ENCODE peak calls at places on chromosomes 4 and X, in nine cellular contexts. One of them, this sample, is unnamed.

GRCh38 chrX:16222123-16222522 is 54.8 kb downstream of the MAGEB17 start:
- DNase-seq in breast epithelium: no peak
- DNase-seq in OCI-LY7: no peak
- DNase-seq in tibial artery: no peak
- DNase-seq in BJ: peak; percentile 17
- DNase-seq in astrocyte of the cerebellum: no peak
- DNase-seq in endodermal cell: no peak
- DNase-seq in pancreas: no peak
- DNase-seq in AG04449: peak; percentile 65
- DNase-seq in this sample: no peak

GRCh38 chr4:141899103-141899502 is 262.7 kb downstream of the IL15 start:
- DNase-seq in breast epithelium: no peak
- DNase-seq in OCI-LY7: no peak
- DNase-seq in tibial artery: no peak
- DNase-seq in BJ: no peak
- DNase-seq in astrocyte of the cerebellum: no peak
- DNase-seq in endodermal cell: no peak
- DNase-seq in pancreas: no peak
- DNase-seq in AG04449: no peak
- DNase-seq in this sample: no peak

GRCh38 chr4:168553714-168554370 is 57.0 kb downstream of the PALLD start:
- DNase-seq in breast epithelium: no peak
- DNase-seq in OCI-LY7: no peak
- DNase-seq in tibial artery: no peak
- DNase-seq in BJ: no peak
- DNase-seq in astrocyte of the cerebellum: no peak
- DNase-seq in endodermal cell: no peak
- DNase-seq in pancreas: no peak
- DNase-seq in AG04449: no peak
- DNase-seq in this sample: no peak

GRCh38 chr4:1722551-1723071 is 1.3 kb downstream of the TACC3 start:
- DNase-seq in breast epithelium: no peak
- DNase-seq in OCI-LY7: no peak
- DNase-seq in tibial artery: peak; percentile 20
- DNase-seq in BJ: no peak
- DNase-seq in astrocyte of the cerebellum: no peak
- DNase-seq in endodermal cell: no peak
- DNase-seq in pancreas: no peak
- DNase-seq in AG04449: no peak
- DNase-seq in this sample: peak; percentile 27

GRCh38 chrX:71941771-71942170 is 31.1 kb downstream of the NHSL2 start:
- DNase-seq in breast epithelium: no peak
- DNase-seq in OCI-LY7: no peak
- DNase-seq in tibial artery: peak; percentile 58
- DNase-seq in BJ: no peak
- DNase-seq in astrocyte of the cerebellum: peak; percentile 27
- DNase-seq in endodermal cell: peak; percentile 66
- DNase-seq in pancreas: no peak
- DNase-seq in AG04449: no peak
- DNase-seq in this sample: no peak

GRCh38 chrX:51737062-51737461 is 6.2 kb upstream of the GSPT2 start:
- DNase-seq in breast epithelium: no peak
- DNase-seq in OCI-LY7: no peak
- DNase-seq in tibial artery: no peak
- DNase-seq in BJ: no peak
- DNase-seq in astrocyte of the cerebellum: no peak
- DNase-seq in endodermal cell: no peak
- DNase-seq in pancreas: no peak
- DNase-seq in AG04449: no peak
- DNase-seq in this sample: peak; percentile 5

GRCh38 chr4:99763635-99764101 is 53.0 kb upstream of the DAPP1 start:
- DNase-seq in breast epithelium: no peak
- DNase-seq in OCI-LY7: no peak
- DNase-seq in tibial artery: peak; percentile 48
- DNase-seq in BJ: peak; percentile 50
- DNase-seq in astrocyte of the cerebellum: peak; percentile 92
- DNase-seq in endodermal cell: no peak
- DNase-seq in pancreas: peak; percentile 70
- DNase-seq in AG04449: peak; percentile 70
- DNase-seq in this sample: peak; percentile 16

GRCh38 chr4:2262145-2262943 is 435 bp upstream of the MXD4 start:
- DNase-seq in breast epithelium: peak; percentile 100
- DNase-seq in OCI-LY7: peak; percentile 100
- DNase-seq in tibial artery: peak; percentile 100
- DNase-seq in BJ: peak; percentile 96
- DNase-seq in astrocyte of the cerebellum: peak; percentile 99
- DNase-seq in endodermal cell: peak; percentile 100
- DNase-seq in pancreas: peak; percentile 99
- DNase-seq in AG04449: peak; percentile 96
- DNase-seq in this sample: peak; percentile 100

GRCh38 chr4:134740290-134740689 is 538.7 kb upstream of the PABPC4L start:
- DNase-seq in breast epithelium: no peak
- DNase-seq in OCI-LY7: peak; percentile 3
- DNase-seq in tibial artery: no peak
- DNase-seq in BJ: no peak
- DNase-seq in astrocyte of the cerebellum: no peak
- DNase-seq in endodermal cell: no peak
- DNase-seq in pancreas: no peak
- DNase-seq in AG04449: no peak
- DNase-seq in this sample: peak; percentile 4

GRCh38 chrX:120274958-120275357 is 24.3 kb downstream of the ZBTB33 start:
- DNase-seq in breast epithelium: no peak
- DNase-seq in OCI-LY7: no peak
- DNase-seq in tibial artery: no peak
- DNase-seq in BJ: no peak
- DNase-seq in astrocyte of the cerebellum: no peak
- DNase-seq in endodermal cell: peak; percentile 61
- DNase-seq in pancreas: no peak
- DNase-seq in AG04449: no peak
- DNase-seq in this sample: no peak

GRCh38 chr4:56662782-56663468 is 18.2 kb downstream of the HOPX start:
- DNase-seq in breast epithelium: no peak
- DNase-seq in OCI-LY7: no peak
- DNase-seq in tibial artery: no peak
- DNase-seq in BJ: no peak
- DNase-seq in astrocyte of the cerebellum: no peak
- DNase-seq in endodermal cell: peak; percentile 47
- DNase-seq in pancreas: no peak
- DNase-seq in AG04449: no peak
- DNase-seq in this sample: no peak

GRCh38 chr4:56671860-56672259 is 9.2 kb downstream of the HOPX start:
- DNase-seq in breast epithelium: no peak
- DNase-seq in OCI-LY7: no peak
- DNase-seq in tibial artery: no peak
- DNase-seq in BJ: no peak
- DNase-seq in astrocyte of the cerebellum: no peak
- DNase-seq in endodermal cell: no peak
- DNase-seq in pancreas: no peak
- DNase-seq in AG04449: no peak
- DNase-seq in this sample: no peak

GRCh38 chr4:56666279-56666678 is 14.8 kb downstream of the HOPX start:
- DNase-seq in breast epithelium: no peak
- DNase-seq in OCI-LY7: no peak
- DNase-seq in tibial artery: no peak
- DNase-seq in BJ: no peak
- DNase-seq in astrocyte of the cerebellum: no peak
- DNase-seq in endodermal cell: no peak
- DNase-seq in pancreas: no peak
- DNase-seq in AG04449: no peak
- DNase-seq in this sample: no peak

GRCh38 chr4:56671373-56671772 is 9.7 kb downstream of the HOPX start:
- DNase-seq in breast epithelium: no peak
- DNase-seq in OCI-LY7: no peak
- DNase-seq in tibial artery: no peak
- DNase-seq in BJ: no peak
- DNase-seq in astrocyte of the cerebellum: no peak
- DNase-seq in endodermal cell: no peak
- DNase-seq in pancreas: no peak
- DNase-seq in AG04449: no peak
- DNase-seq in this sample: no peak

DNA sequence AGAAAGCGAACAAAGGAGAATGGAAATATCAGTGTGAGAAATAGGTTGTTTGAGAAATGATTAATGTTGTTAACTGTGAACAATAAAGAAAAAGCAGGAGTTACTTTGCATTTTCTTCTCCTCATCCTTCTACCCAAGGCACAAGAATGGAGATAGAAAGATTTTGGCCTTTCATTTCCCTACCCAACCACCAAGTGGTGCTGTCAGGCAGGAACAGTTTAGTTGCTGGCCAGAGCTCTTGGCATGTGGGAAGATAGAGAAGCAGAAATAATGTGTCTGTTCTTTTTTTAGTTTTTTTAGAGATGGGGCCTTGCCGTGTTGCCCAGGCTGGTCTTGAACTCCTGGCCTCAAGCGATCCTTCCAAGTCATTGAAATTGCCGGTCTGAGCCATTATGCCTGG is 12.8 kb downstream of the HOPX start:
- DNase-seq in breast epithelium: no peak
- DNase-seq in OCI-LY7: peak; percentile 56
- DNase-seq in tibial artery: no peak
- DNase-seq in BJ: no peak
- DNase-seq in astrocyte of the cerebellum: no peak
- DNase-seq in endodermal cell: peak; percentile 75
- DNase-seq in pancreas: no peak
- DNase-seq in AG04449: no peak
- DNase-seq in this sample: no peak
- TF ChIP-seq CTCF in breast epithelium: no peak
- TF ChIP-seq CTCF in OCI-LY7: peak; percentile 80
- TF ChIP-seq CTCF in tibial artery: no peak
- TF ChIP-seq CTCF in BJ: peak; percentile 22
- TF ChIP-seq CTCF in astrocyte of the cerebellum: peak; percentile 14
- TF ChIP-seq CTCF in endodermal cell: peak; percentile 89
- TF ChIP-seq CTCF in pancreas: no peak
- TF ChIP-seq CTCF in AG04449: peak; percentile 3
- TF ChIP-seq CTCF in this sample: peak; percentile 8

DNA sequence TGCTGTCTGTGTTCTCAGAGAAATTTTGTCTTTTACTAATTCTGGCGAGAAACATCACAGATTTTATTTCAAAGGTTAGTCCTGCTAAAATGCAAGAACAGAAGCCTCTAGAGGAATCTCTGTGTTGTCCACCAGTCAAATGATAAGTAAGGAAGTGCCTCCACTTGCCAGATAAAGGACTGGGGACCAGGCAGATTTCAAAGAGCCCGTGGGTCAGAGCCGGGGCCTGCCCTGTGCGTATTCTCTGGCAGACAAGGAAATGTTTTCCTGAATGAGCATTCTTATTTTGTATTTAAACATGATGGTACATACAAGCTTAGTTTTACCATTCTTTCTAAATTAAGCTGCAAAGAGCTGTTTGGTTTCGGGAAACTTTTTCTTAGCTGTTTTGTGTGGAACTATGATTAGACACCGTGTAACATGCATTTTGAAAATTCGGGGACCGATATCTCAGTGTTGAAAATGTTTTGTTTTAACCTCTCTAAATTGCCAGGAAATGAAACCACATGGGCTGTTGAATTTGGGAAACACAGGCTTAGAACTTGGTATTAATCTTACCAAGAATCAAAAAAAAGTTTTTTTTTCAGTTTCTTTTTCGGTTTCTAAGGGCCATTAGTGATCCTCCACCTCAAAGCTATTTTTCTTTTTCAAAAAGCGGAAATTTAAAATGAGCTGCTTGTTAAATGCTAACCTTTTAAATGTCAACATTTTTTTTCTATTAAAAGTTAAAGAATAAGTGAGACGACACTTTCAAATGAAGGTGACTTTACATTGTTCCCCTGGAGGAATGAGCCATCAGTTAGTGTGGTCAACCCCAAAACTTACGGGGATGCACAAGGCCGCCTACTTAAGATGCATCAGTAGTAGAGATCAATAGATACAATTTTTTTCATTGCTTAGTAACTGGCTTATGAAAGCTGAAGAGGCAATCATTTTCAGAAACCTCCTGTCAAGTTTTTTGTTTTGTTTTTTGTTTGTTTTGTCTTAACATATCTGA is 89.6 kb upstream of the MTM1 start:
- DNase-seq in breast epithelium: no peak
- DNase-seq in OCI-LY7: no peak
- DNase-seq in tibial artery: no peak
- DNase-seq in BJ: no peak
- DNase-seq in astrocyte of the cerebellum: no peak
- DNase-seq in endodermal cell: no peak
- DNase-seq in pancreas: no peak
- DNase-seq in AG04449: no peak
- DNase-seq in this sample: no peak
- H3K4me3 ChIP-seq in breast epithelium: no peak overlapping the region
- H3K4me3 ChIP-seq in OCI-LY7: no peak overlapping the region
- H3K4me3 ChIP-seq in tibial artery: no peak overlapping the region
- H3K4me3 ChIP-seq in BJ: no peak overlapping the region
- H3K4me3 ChIP-seq in astrocyte of the cerebellum: no peak overlapping the region
- H3K4me3 ChIP-seq in endodermal cell: no peak overlapping the region
- H3K4me3 ChIP-seq in pancreas: no peak overlapping the region
- H3K4me3 ChIP-seq in AG04449: no peak overlapping the region
- H3K4me3 ChIP-seq in this sample: no peak overlapping the region

GRCh38 chr4:6262176-6262575 is 7.5 kb upstream of the WFS1 start:
- DNase-seq in breast epithelium: no peak
- DNase-seq in OCI-LY7: no peak
- DNase-seq in tibial artery: no peak
- DNase-seq in BJ: no peak
- DNase-seq in astrocyte of the cerebellum: no peak
- DNase-seq in endodermal cell: no peak
- DNase-seq in pancreas: no peak
- DNase-seq in AG04449: no peak
- DNase-seq in this sample: no peak

GRCh38 chr4:6265546-6265945 is 4.1 kb upstream of the WFS1 start:
- DNase-seq in breast epithelium: no peak
- DNase-seq in OCI-LY7: no peak
- DNase-seq in tibial artery: no peak
- DNase-seq in BJ: no peak
- DNase-seq in astrocyte of the cerebellum: no peak
- DNase-seq in endodermal cell: no peak
- DNase-seq in pancreas: no peak
- DNase-seq in AG04449: no peak
- DNase-seq in this sample: no peak

GRCh38 chr4:6262847-6263487 is 6.7 kb upstream of the WFS1 start:
- DNase-seq in breast epithelium: no peak
- DNase-seq in OCI-LY7: no peak
- DNase-seq in tibial artery: no peak
- DNase-seq in BJ: no peak
- DNase-seq in astrocyte of the cerebellum: no peak
- DNase-seq in endodermal cell: no peak
- DNase-seq in pancreas: no peak
- DNase-seq in AG04449: no peak
- DNase-seq in this sample: no peak

GRCh38 chr4:6267573-6267972 is 2.1 kb upstream of the WFS1 start:
- DNase-seq in breast epithelium: no peak
- DNase-seq in OCI-LY7: peak; percentile 54
- DNase-seq in tibial artery: no peak
- DNase-seq in BJ: no peak
- DNase-seq in astrocyte of the cerebellum: no peak
- DNase-seq in endodermal cell: no peak
- DNase-seq in pancreas: no peak
- DNase-seq in AG04449: no peak
- DNase-seq in this sample: peak; percentile 67

GRCh38 chr4:6263541-6264540 is 5.8 kb upstream of the WFS1 start:
- DNase-seq in breast epithelium: no peak
- DNase-seq in OCI-LY7: peak; percentile 71
- DNase-seq in tibial artery: no peak
- DNase-seq in BJ: no peak
- DNase-seq in astrocyte of the cerebellum: peak; percentile 22
- DNase-seq in endodermal cell: peak; percentile 80
- DNase-seq in pancreas: peak; percentile 27
- DNase-seq in AG04449: no peak
- DNase-seq in this sample: peak; percentile 46
- TF ChIP-seq CTCF in breast epithelium: peak; percentile 28
- TF ChIP-seq CTCF in OCI-LY7: peak; percentile 82
- TF ChIP-seq CTCF in tibial artery: peak; percentile 45
- TF ChIP-seq CTCF in BJ: peak; percentile 81
- TF ChIP-seq CTCF in astrocyte of the cerebellum: peak; percentile 73
- TF ChIP-seq CTCF in endodermal cell: peak; percentile 74
- TF ChIP-seq CTCF in pancreas: no peak
- TF ChIP-seq CTCF in AG04449: peak; percentile 73
- TF ChIP-seq CTCF in this sample: peak; percentile 59

GRCh38 chr4:38385286-38386010 is 278.6 kb upstream of the KLF3 start:
- DNase-seq in breast epithelium: no peak
- DNase-seq in OCI-LY7: no peak
- DNase-seq in tibial artery: no peak
- DNase-seq in BJ: no peak
- DNase-seq in astrocyte of the cerebellum: no peak
- DNase-seq in endodermal cell: peak; percentile 53
- DNase-seq in pancreas: peak; percentile 32
- DNase-seq in AG04449: no peak
- DNase-seq in this sample: no peak
- H3K4me3 ChIP-seq in breast epithelium: no peak overlapping the region
- H3K4me3 ChIP-seq in OCI-LY7: no peak overlapping the region
- H3K4me3 ChIP-seq in tibial artery: no peak overlapping the region
- H3K4me3 ChIP-seq in BJ: no peak overlapping the region
- H3K4me3 ChIP-seq in astrocyte of the cerebellum: no peak overlapping the region
- H3K4me3 ChIP-seq in endodermal cell: no peak overlapping the region
- H3K4me3 ChIP-seq in pancreas: no peak overlapping the region
- H3K4me3 ChIP-seq in AG04449: no peak overlapping the region
- H3K4me3 ChIP-seq in this sample: no peak overlapping the region

This sample was measured in NB4.